ENCODE peak calls at places on chromosomes 13 and 19, in four cellular contexts. O is activated T-cell treated with anti-CD3 and anti-CD28 coated beads, Interleukin-2, amount 50 U/mL, for 72 hours; Q is sigmoid colon; C is activated CD8-positive, alpha-beta memory T cell treated with anti-CD3 and anti-CD28 coated beads, Interleukin-2, amount 50 U/mL, for 4 hours. W is an unnamed sample.
A peak's percentile ranks its signal among the peaks of the same experiment; 100 is the strongest.

GRCh38 chr13:98133949-98134348 is 8.9 kb upstream of the FARP1 start:
- DNase-seq in O (no peak), Q (no peak), C (no peak), W (no peak)

GRCh38 chr19:5048091-5048726 is 79.3 kb downstream of the KDM4B start:
- DNase-seq in O (peak; percentile 73), Q (peak; percentile 87), C (peak; percentile 68), W (peak; percentile 16)

GRCh38 chr13:80086304-80086721 is 254.6 kb downstream of the SPRY2 start:
- DNase-seq in O (no peak), Q (no peak), C (no peak), W (no peak)

GRCh38 chr13:103243495-103243894 is 177.3 kb upstream of the SLC10A2 start:
- DNase-seq in O (no peak), Q (no peak), C (no peak), W (no peak)

GRCh38 chr13:96988441-96988840 is 5.8 kb downstream of the OXGR1 start:
- DNase-seq in O (no peak), Q (no peak), C (no peak), W (no peak)

GRCh38 chr19:9140159-9140874 is at the start of gene ZNF317:
- DNase-seq in O (peak; percentile 89), Q (peak; percentile 96), C (peak; percentile 89), W (peak; percentile 77)

GRCh38 chr13:41075034-41075433 is 13.7 kb downstream of the WBP4 start:
- DNase-seq in O (no peak), Q (no peak), C (peak; percentile 51), W (no peak)

GRCh38 chr13:110250258-110250891 is 56.6 kb downstream of the COL4A1 start:
- DNase-seq in O (no peak), Q (peak; percentile 84), C (no peak), W (no peak)

GRCh38 chr19:35776102-35776788 is 881 bp downstream of the ARHGAP33 start:
- DNase-seq in O (no peak), Q (no peak), C (no peak), W (no peak)

GRCh38 chr13:102033719-102034446 is 368.0 kb downstream of the FGF14 start:
- DNase-seq in O (no peak), Q (no peak), C (no peak), W (no peak)

GRCh38 chr13:102651392-102651791 is 43.5 kb downstream of the METTL21C start:
- DNase-seq in O (no peak), Q (no peak), C (no peak), W (no peak)

GRCh38 chr19:10637894-10638293 is 12.5 kb downstream of the SLC44A2 start:
- DNase-seq in O (no peak), Q (no peak), C (no peak), W (no peak)

GRCh38 chr13:112254900-112255299 is 121.3 kb upstream of the SPACA7 start:
- DNase-seq in O (no peak), Q (no peak), C (no peak), W (no peak)

GRCh38 chr13:27578121-27579030 is 42.0 kb downstream of the LNX2 start:
- DNase-seq in O (no peak), Q (no peak), C (no peak), W (no peak)

GRCh38 chr13:109345433-109345941 is 440.9 kb downstream of the IRS2 start:
- DNase-seq in O (no peak), Q (no peak), C (no peak), W (no peak)